ENCODE peak calls at places on chromosomes 11 and 22, in eight cellular contexts. E, Z, Q, C, R, H, U and B are unnamed samples.

GRCh38 chr22:48749555-48750227 is 1078.0 kb downstream of the BRD1 start:
- DNase-seq in E (no peak), Z (no peak), Q (no peak), C (no peak), R (no peak), H (no peak), U (no peak), B (no peak)

GRCh38 chr22:36029406-36029755 is 757 bp upstream of the RBFOX2 start:
- DNase-seq in E (no peak), Z (no peak), Q (no peak), C (no peak), R (no peak), H (no peak), U (no peak), B (no peak)

GRCh38 chr11:76209956-76210885 is 3.9 kb upstream of the WNT11 start:
- DNase-seq in E (no peak), Z (no peak), Q (peak), C (no peak), R (no peak), H (peak), U (peak), B (no peak)

GRCh38 chr22:35910013-35910860 is 118.4 kb downstream of the RBFOX2 start:
- DNase-seq in E (no peak), Z (no peak), Q (no peak), C (no peak), R (no peak), H (no peak), U (peak), B (no peak)

GRCh38 chr22:19914201-19914943 is 27.2 kb upstream of the COMT start:
- DNase-seq in E (no peak), Z (no peak), Q (no peak), C (no peak), R (no peak), H (no peak), U (no peak), B (no peak)

GRCh38 chr11:119764108-119764874 is 35.3 kb upstream of the NECTIN1 start:
- DNase-seq in E (no peak), Z (no peak), Q (no peak), C (no peak), R (no peak), H (no peak), U (no peak), B (no peak)

GRCh38 chr22:49760630-49761571 is 66.8 kb downstream of the BRD1 start:
- DNase-seq in E (no peak), Z (no peak), Q (no peak), C (no peak), R (peak), H (no peak), U (no peak), B (no peak)

GRCh38 chr11:2807801-2808241 is 77.8 kb downstream of the CDKN1C start:
- DNase-seq in E (no peak), Z (no peak), Q (no peak), C (no peak), R (no peak), H (no peak), U (no peak), B (no peak)

GRCh38 chr22:20956258-20957117 is 10.6 kb upstream of the AIFM3 start:
- DNase-seq in E (peak), Z (peak), Q (no peak), C (no peak), R (no peak), H (peak), U (no peak), B (no peak)

GRCh38 chr11:117378966-117379865 is 51.6 kb downstream of the CEP164 start:
- DNase-seq in E (no peak), Z (no peak), Q (peak), C (no peak), R (no peak), H (no peak), U (peak), B (no peak)

GRCh38 chr22:46058591-46059519 is 81.9 kb upstream of the WNT7B start:
- DNase-seq in E (no peak), Z (no peak), Q (peak), C (no peak), R (no peak), H (no peak), U (no peak), B (no peak)

GRCh38 chr22:40679249-40679963 is at the start of gene MCHR1:
- DNase-seq in E (no peak), Z (no peak), Q (peak), C (peak), R (no peak), H (no peak), U (no peak), B (no peak)

GRCh38 chr11:121534131-121535093 is 81.6 kb upstream of the SORL1-AS1 start:
- DNase-seq in E (no peak), Z (no peak), Q (no peak), C (no peak), R (no peak), H (no peak), U (no peak), B (no peak)

GRCh38 chr11:124716596-124716995 is 23.1 kb upstream of the NRGN start:
- DNase-seq in E (no peak), Z (no peak), Q (no peak), C (no peak), R (no peak), H (no peak), U (peak), B (peak)

GRCh38 chr22:21943571-21944448 is 8.8 kb downstream of the PPM1F start:
- DNase-seq in E (no peak), Z (no peak), Q (no peak), C (no peak), R (no peak), H (no peak), U (peak), B (no peak)

GRCh38 chr11:91970604-91971003 is 254.0 kb upstream of the FAT3 start:
- DNase-seq in E (no peak), Z (no peak), Q (no peak), C (no peak), R (no peak), H (no peak), U (no peak), B (no peak)

GRCh38 chr11:17768547-17768946 is 34.0 kb downstream of the KCNC1 start:
- DNase-seq in E (no peak), Z (no peak), Q (no peak), C (no peak), R (no peak), H (no peak), U (no peak), B (no peak)

GRCh38 chr11:19079643-19080440 is 19.3 kb upstream of the MRGPRX2 start:
- DNase-seq in E (peak), Z (no peak), Q (no peak), C (no peak), R (no peak), H (no peak), U (peak), B (no peak)

GRCh38 chr11:13091373-13091772 is 82.3 kb downstream of the RASSF10 start:
- DNase-seq in E (no peak), Z (no peak), Q (no peak), C (no peak), R (no peak), H (no peak), U (no peak), B (no peak)

GRCh38 chr11:10490398-10491232 is 35.6 kb downstream of the AMPD3 start:
- DNase-seq in E (peak), Z (peak), Q (peak), C (peak), R (no peak), H (no peak), U (peak), B (no peak)

GRCh38 chr22:46053563-46054090 is 76.7 kb upstream of the WNT7B start:
- DNase-seq in E (no peak), Z (no peak), Q (peak), C (peak), R (no peak), H (no peak), U (peak), B (no peak)

GRCh38 chr22:44646668-44647067 is 55.3 kb upstream of the PRR5 start:
- DNase-seq in E (no peak), Z (no peak), Q (peak), C (no peak), R (no peak), H (no peak), U (no peak), B (no peak)

GRCh38 chr22:44646141-44646540 is 55.9 kb upstream of the PRR5 start:
- DNase-seq in E (no peak), Z (no peak), Q (no peak), C (no peak), R (no peak), H (no peak), U (no peak), B (no peak)

GRCh38 chr22:44647141-44647540 is 54.9 kb upstream of the PRR5 start:
- DNase-seq in E (no peak), Z (no peak), Q (no peak), C (no peak), R (no peak), H (no peak), U (no peak), B (no peak)

GRCh38 chr22:44648085-44648820 is 53.8 kb upstream of the PRR5 start:
- DNase-seq in E (no peak), Z (no peak), Q (peak), C (no peak), R (no peak), H (no peak), U (no peak), B (no peak)

DNA sequence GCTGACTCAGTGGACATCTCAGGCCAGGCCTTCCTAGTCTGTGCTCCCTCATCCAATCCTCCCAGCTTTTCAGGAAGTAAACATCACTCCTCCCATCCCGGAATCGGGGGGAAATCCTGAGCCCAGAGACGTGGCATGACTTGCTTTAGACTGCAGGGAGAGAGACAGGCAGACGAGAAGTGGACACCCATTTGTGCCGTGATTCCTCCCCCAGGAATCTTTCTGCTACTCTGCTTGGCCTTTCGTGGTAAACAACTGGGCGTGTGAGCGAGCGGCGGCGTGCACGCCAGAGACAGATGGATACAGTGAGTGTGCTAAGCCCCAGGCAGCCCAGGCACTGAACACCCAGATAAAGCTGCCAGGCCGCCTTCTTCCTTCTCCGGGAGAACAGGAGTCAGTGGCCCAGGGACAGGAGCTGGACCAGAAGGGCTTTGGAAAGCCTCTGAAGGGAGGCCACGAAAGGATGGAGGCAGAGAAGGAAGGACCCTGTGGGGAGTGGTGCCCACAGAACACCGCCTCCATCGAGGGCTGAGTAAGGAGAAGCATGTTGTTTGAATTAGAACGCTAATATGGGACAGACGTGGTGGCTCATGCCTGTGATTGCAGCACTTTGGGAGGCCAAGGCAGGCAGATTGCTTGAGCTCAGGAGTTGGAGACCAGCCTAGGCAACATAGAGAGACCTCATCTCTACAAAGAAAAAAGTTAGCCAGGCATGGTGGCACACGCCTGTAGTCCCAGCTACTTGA is 53.0 kb upstream of the PRR5 start:
- DNase-seq in E (no peak), Z (no peak), Q (peak), C (no peak), R (no peak), H (no peak), U (peak), B (no peak)
- TF ChIP-seq POLR2AphosphoS5 in E (no peak), Z (no peak), Q (no peak), C (no peak), R (no peak), H (no peak), U (no peak), B (no peak)

GRCh38 chr11:65452806-65453490 is 30.4 kb downstream of the NEAT1 start:
- DNase-seq in E (no peak), Z (no peak), Q (peak), C (no peak), R (no peak), H (no peak), U (no peak), B (no peak)

GRCh38 chr11:65456418-65456817 is 33.8 kb downstream of the NEAT1 start:
- DNase-seq in E (no peak), Z (no peak), Q (no peak), C (no peak), R (no peak), H (no peak), U (no peak), B (no peak)

GRCh38 chr11:65459552-65459951 is 37.0 kb downstream of the NEAT1 start:
- DNase-seq in E (no peak), Z (no peak), Q (no peak), C (peak), R (no peak), H (peak), U (no peak), B (no peak)

GRCh38 chr11:65454311-65454695 is 31.7 kb downstream of the NEAT1 start:
- DNase-seq in E (no peak), Z (no peak), Q (no peak), C (no peak), R (no peak), H (no peak), U (no peak), B (no peak)

GRCh38 chr11:65454696-65455456 is 32.3 kb downstream of the NEAT1 start:
- DNase-seq in E (peak), Z (peak), Q (peak), C (peak), R (peak), H (peak), U (peak), B (no peak)
- H3K9ac ChIP-seq in E (peak), Z (peak), Q (peak), C (peak), R (peak), H (peak), U (peak), B (no peak)

GRCh38 chr11:58579192-58580129 is 598 bp downstream of the ZFP91 start:
- DNase-seq in E (peak), Z (peak), Q (peak), C (peak), R (no peak), H (peak), U (peak), B (peak)

GRCh38 chr11:58577441-58578135 is 1.3 kb upstream of the ZFP91 start:
- DNase-seq in E (no peak), Z (peak), Q (no peak), C (peak), R (peak), H (peak), U (peak), B (no peak)

GRCh38 chr11:58578136-58578634 is 678 bp upstream of the ZFP91 start:
- DNase-seq in E (peak), Z (peak), Q (peak), C (peak), R (peak), H (peak), U (peak), B (peak)

GRCh38 chr11:58580311-58580710 is 1.4 kb downstream of the ZFP91 start:
- DNase-seq in E (no peak), Z (no peak), Q (no peak), C (no peak), R (no peak), H (no peak), U (no peak), B (no peak)

GRCh38 chr11:58578635-58579191 is at the start of gene ZFP91:
- DNase-seq in E (peak), Z (peak), Q (peak), C (peak), R (peak), H (peak), U (peak), B (peak)
- TF ChIP-seq POLR2AphosphoS5 in E (peak), Z (no peak), Q (no peak), C (peak), R (peak), H (peak), U (no peak), B (peak)

DNA sequence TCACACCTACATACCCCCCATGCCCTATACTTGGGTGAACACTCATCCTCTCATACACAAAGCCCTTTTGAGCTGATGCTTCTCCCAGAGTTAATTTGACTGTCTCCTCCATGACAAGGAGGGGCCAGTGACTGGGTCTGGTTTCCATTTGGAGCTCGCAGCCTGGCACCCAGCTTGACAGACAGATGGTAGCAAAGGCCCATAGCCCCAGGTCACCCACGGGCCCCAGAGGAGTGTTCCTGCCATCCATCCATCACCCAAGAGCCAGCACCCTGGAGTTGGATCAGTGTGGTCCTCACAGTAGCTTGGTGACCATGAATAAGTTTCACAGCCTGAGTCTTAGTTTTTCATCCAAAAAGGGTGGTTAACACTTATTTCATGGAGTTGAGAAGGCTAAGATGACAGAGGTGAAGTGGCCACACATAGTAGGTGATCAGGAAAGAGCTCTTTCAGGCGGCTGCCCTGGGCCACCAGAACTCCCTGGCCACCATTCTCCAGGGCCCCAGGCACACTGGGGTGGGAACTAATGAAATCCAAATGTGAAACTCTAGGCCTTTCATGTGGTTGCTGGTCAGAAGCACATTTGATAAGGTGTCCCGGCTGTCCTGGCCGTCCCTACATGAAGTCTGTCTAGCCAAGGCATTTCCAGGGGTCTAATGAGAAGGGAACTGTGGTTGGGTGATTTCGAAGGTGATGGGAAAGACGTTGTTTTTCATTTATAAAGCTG is 42.4 kb downstream of the LIF start:
- DNase-seq in E (no peak), Z (no peak), Q (peak), C (no peak), R (no peak), H (no peak), U (no peak), B (no peak)
- H3K9ac ChIP-seq in E (peak), Z (no peak), Q (no peak), C (no peak), R (no peak), H (no peak), U (no peak), B (no peak)

DNA sequence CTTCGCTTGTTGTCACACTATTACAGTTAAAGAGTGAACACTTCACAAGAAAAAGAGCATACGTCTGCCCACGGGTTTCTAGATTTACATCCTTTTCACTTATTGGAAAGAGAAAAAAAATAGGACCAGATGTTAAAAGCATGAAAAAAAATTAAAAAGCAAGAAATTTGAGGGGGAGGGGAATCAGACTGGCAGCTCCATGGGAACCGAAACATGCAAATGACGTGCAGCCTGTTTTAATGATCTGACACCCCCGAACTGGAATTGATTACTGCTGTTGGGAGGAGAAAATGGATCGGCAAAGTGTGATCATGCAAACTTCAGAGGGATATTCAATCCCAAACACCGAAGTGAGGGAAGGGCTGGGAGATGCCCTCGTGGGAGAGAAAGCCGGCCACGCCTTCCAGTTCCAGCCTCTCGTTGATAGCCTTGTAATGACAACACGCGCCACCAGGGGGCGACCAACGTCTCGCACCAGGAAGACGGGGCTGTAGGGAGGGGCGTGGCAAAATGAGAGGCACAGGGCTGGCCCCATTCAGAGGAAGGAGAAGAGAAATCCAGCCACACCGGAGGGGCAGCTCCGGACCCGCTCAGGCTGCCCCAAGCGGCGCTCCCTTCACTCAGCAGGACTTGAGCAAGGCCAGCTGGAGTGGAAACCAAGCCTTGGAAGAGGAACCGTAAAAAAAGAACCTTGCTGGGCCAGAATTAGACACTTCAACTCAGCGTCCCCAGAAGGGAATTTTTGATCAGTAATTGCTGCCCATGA is 53.8 kb upstream of the SYT13 start:
- DNase-seq in E (peak), Z (peak), Q (peak), C (peak), R (peak), H (peak), U (peak), B (peak)
- TF ChIP-seq POLR2AphosphoS5 in E (peak), Z (no peak), Q (no peak), C (no peak), R (no peak), H (no peak), U (no peak), B (peak)

GRCh38 chr11:1048375-1049070 is 12.0 kb upstream of the MUC6 start:
- DNase-seq in E (no peak), Z (no peak), Q (peak), C (no peak), R (no peak), H (no peak), U (no peak), B (no peak)
- H3K9ac ChIP-seq in E (no peak), Z (no peak), Q (no peak), C (no peak), R (no peak), H (no peak), U (no peak), B (no peak)